ENCODE peak calls at places on chromosomes 16 and 17, in seven cellular contexts. W, V, Z, I, M, T and N are unnamed samples.

GRCh38 chr17:69516911-69517310 is 102.4 kb downstream of the MAP2K6 start:
- DNase-seq in W (no peak), V (no peak), Z (no peak), I (no peak), M (no peak), T (no peak), N (no peak)

GRCh38 chr16:77437859-77438258 is 3.0 kb upstream of the ADAMTS18 start:
- DNase-seq in W (no peak), V (no peak), Z (peak), I (no peak), M (no peak), T (no peak), N (no peak)

GRCh38 chr17:4850236-4850635 is 17.1 kb downstream of the MINK1 start:
- DNase-seq in W (no peak), V (peak), Z (no peak), I (no peak), M (no peak), T (no peak), N (no peak)

GRCh38 chr17:49197346-49197998 is 12.9 kb downstream of the GNGT2 start:
- DNase-seq in W (no peak), V (peak), Z (no peak), I (no peak), M (no peak), T (no peak), N (no peak)

GRCh38 chr16:84599528-84600202 is 18.2 kb downstream of the COTL1 start:
- DNase-seq in W (peak), V (no peak), Z (peak), I (peak), M (peak), T (no peak), N (no peak)

GRCh38 chr17:19304751-19305150 is 57.8 kb downstream of the B9D1 start:
- DNase-seq in W (no peak), V (no peak), Z (no peak), I (no peak), M (no peak), T (no peak), N (no peak)

GRCh38 chr16:76741623-76742022 is 449.4 kb upstream of the MON1B start:
- DNase-seq in W (no peak), V (no peak), Z (no peak), I (no peak), M (no peak), T (no peak), N (no peak)

GRCh38 chr16:5633845-5634440 is 536.3 kb upstream of the EEF2KMT start:
- DNase-seq in W (no peak), V (no peak), Z (peak), I (no peak), M (peak), T (no peak), N (no peak)

GRCh38 chr16:55184619-55185018 is 139.4 kb upstream of the IRX6 start:
- DNase-seq in W (no peak), V (no peak), Z (no peak), I (no peak), M (no peak), T (no peak), N (no peak)

GRCh38 chr17:57975044-57975443 is 13.0 kb downstream of the VEZF1 start:
- DNase-seq in W (no peak), V (no peak), Z (no peak), I (no peak), M (peak), T (no peak), N (no peak)

GRCh38 chr17:40473573-40474365 is 27.7 kb downstream of the TNS4 start:
- DNase-seq in W (no peak), V (no peak), Z (no peak), I (no peak), M (no peak), T (no peak), N (no peak)

GRCh38 chr16:70774261-70774660 is 26.7 kb downstream of the VAC14 start:
- DNase-seq in W (no peak), V (no peak), Z (no peak), I (no peak), M (no peak), T (no peak), N (no peak)

GRCh38 chr16:61323456-61323855 is 712.8 kb downstream of the CDH8 start:
- DNase-seq in W (no peak), V (no peak), Z (peak), I (no peak), M (no peak), T (no peak), N (no peak)

GRCh38 chr17:48352630-48353029 is 77.4 kb downstream of the SKAP1 start:
- DNase-seq in W (no peak), V (no peak), Z (no peak), I (no peak), M (peak), T (no peak), N (no peak)

GRCh38 chr16:54933281-54934150 is 2.9 kb downstream of the IRX5 start:
- DNase-seq in W (no peak), V (no peak), Z (no peak), I (no peak), M (no peak), T (no peak), N (no peak)

GRCh38 chr16:86044241-86044671 is 145.3 kb downstream of the IRF8 start:
- DNase-seq in W (peak), V (no peak), Z (peak), I (peak), M (peak), T (no peak), N (no peak)

GRCh38 chr17:39167492-39167891 is 1.5 kb upstream of the ARL5C start:
- DNase-seq in W (no peak), V (no peak), Z (no peak), I (no peak), M (no peak), T (no peak), N (no peak)

GRCh38 chr17:70447588-70447987 is 278.3 kb downstream of the KCNJ2 start:
- DNase-seq in W (no peak), V (no peak), Z (no peak), I (no peak), M (no peak), T (no peak), N (no peak)

GRCh38 chr16:53152321-53152720 is 97.5 kb downstream of the CHD9 start:
- DNase-seq in W (no peak), V (no peak), Z (no peak), I (no peak), M (peak), T (peak), N (no peak)

GRCh38 chr16:63512910-63513309 is 1476.7 kb upstream of the CDH8 start:
- DNase-seq in W (no peak), V (no peak), Z (no peak), I (no peak), M (no peak), T (no peak), N (no peak)

GRCh38 chr17:76491271-76492184 is 9.7 kb downstream of the RHBDF2 start:
- DNase-seq in W (no peak), V (no peak), Z (no peak), I (no peak), M (no peak), T (no peak), N (no peak)

GRCh38 chr17:17495448-17496188 is 577 bp downstream of the RASD1 start:
- DNase-seq in W (peak), V (no peak), Z (peak), I (no peak), M (peak), T (peak), N (no peak)

GRCh38 chr16:31265329-31266245 is 5.8 kb downstream of the ITGAM start:
- DNase-seq in W (peak), V (peak), Z (peak), I (no peak), M (peak), T (peak), N (no peak)

GRCh38 chr17:63382826-63383225 is 63.3 kb downstream of the CYB561 start:
- DNase-seq in W (no peak), V (no peak), Z (no peak), I (no peak), M (peak), T (no peak), N (no peak)

GRCh38 chr16:49021136-49021535 is 260.5 kb downstream of the CBLN1 start:
- DNase-seq in W (no peak), V (no peak), Z (no peak), I (no peak), M (peak), T (no peak), N (no peak)

GRCh38 chr16:56041556-56042140 is 149.6 kb upstream of the GNAO1 start:
- DNase-seq in W (no peak), V (peak), Z (peak), I (no peak), M (no peak), T (no peak), N (no peak)

GRCh38 chr17:48637323-48638260 is 11.4 kb upstream of the HOXB9 start:
- DNase-seq in W (no peak), V (no peak), Z (no peak), I (peak), M (peak), T (no peak), N (no peak)

GRCh38 chr17:81253358-81254131 is 14.4 kb downstream of the NDUFAF8 start:
- DNase-seq in W (peak), V (no peak), Z (peak), I (no peak), M (peak), T (no peak), N (no peak)

GRCh38 chr17:13508916-13509315 is 92.8 kb downstream of the HS3ST3A1 start:
- DNase-seq in W (no peak), V (no peak), Z (no peak), I (no peak), M (no peak), T (no peak), N (no peak)

GRCh38 chr17:50871369-50871768 is 5.2 kb upstream of the TOB1 start:
- DNase-seq in W (peak), V (no peak), Z (no peak), I (no peak), M (no peak), T (no peak), N (no peak)

GRCh38 chr17:50265690-50266306 is 8.5 kb upstream of the TMEM92 start:
- DNase-seq in W (no peak), V (peak), Z (no peak), I (no peak), M (no peak), T (peak), N (no peak)

GRCh38 chr16:67969286-67970039 is 1.0 kb upstream of the SLC12A4 start:
- DNase-seq in W (no peak), V (no peak), Z (no peak), I (no peak), M (no peak), T (no peak), N (no peak)

GRCh38 chr16:81581107-81581506 is 136.5 kb downstream of the CMIP start:
- DNase-seq in W (no peak), V (peak), Z (no peak), I (no peak), M (no peak), T (peak), N (no peak)

GRCh38 chr16:15672514-15673167 is 22.6 kb downstream of the NDE1 start:
- DNase-seq in W (peak), V (peak), Z (peak), I (peak), M (peak), T (peak), N (peak)

GRCh38 chr17:9472541-9472940 is 103.1 kb downstream of the STX8 start:
- DNase-seq in W (no peak), V (no peak), Z (no peak), I (no peak), M (peak), T (peak), N (no peak)

GRCh38 chr17:45763182-45763581 is 20.9 kb upstream of the CRHR1 start:
- DNase-seq in W (no peak), V (no peak), Z (no peak), I (no peak), M (no peak), T (no peak), N (no peak)

GRCh38 chr17:79929257-79930076 is 90.2 kb upstream of the CBX4 start:
- DNase-seq in W (no peak), V (no peak), Z (no peak), I (no peak), M (no peak), T (no peak), N (no peak)

GRCh38 chr17:79931517-79932309 is 92.5 kb upstream of the CBX4 start:
- DNase-seq in W (no peak), V (no peak), Z (no peak), I (no peak), M (peak), T (no peak), N (no peak)

GRCh38 chr17:79930077-79930785 is 91.0 kb upstream of the CBX4 start:
- DNase-seq in W (no peak), V (no peak), Z (peak), I (no peak), M (no peak), T (no peak), N (no peak)

GRCh38 chr17:79932446-79932845 is 93.2 kb upstream of the CBX4 start:
- DNase-seq in W (no peak), V (no peak), Z (no peak), I (no peak), M (no peak), T (no peak), N (no peak)

GRCh38 chr17:79930786-79931516 is 91.7 kb upstream of the CBX4 start:
- DNase-seq in W (no peak), V (no peak), Z (no peak), I (no peak), M (no peak), T (no peak), N (no peak)
- H3K4me3 ChIP-seq in W (no peak), V (no peak), Z (peak), I (no peak), M (no peak), T (no peak), N (no peak)

GRCh38 chr17:79135011-79135410 is 60.4 kb downstream of the ENGASE start:
- DNase-seq in W (no peak), V (no peak), Z (no peak), I (no peak), M (no peak), T (no peak), N (no peak)

GRCh38 chr17:79137791-79138190 is 63.2 kb downstream of the ENGASE start:
- DNase-seq in W (no peak), V (no peak), Z (no peak), I (no peak), M (no peak), T (no peak), N (no peak)

GRCh38 chr17:79137015-79137770 is 62.6 kb downstream of the ENGASE start:
- DNase-seq in W (no peak), V (no peak), Z (no peak), I (no peak), M (no peak), T (no peak), N (no peak)

GRCh38 chr17:79135628-79136405 is 61.2 kb downstream of the ENGASE start:
- DNase-seq in W (no peak), V (no peak), Z (no peak), I (no peak), M (no peak), T (no peak), N (no peak)

DNA sequence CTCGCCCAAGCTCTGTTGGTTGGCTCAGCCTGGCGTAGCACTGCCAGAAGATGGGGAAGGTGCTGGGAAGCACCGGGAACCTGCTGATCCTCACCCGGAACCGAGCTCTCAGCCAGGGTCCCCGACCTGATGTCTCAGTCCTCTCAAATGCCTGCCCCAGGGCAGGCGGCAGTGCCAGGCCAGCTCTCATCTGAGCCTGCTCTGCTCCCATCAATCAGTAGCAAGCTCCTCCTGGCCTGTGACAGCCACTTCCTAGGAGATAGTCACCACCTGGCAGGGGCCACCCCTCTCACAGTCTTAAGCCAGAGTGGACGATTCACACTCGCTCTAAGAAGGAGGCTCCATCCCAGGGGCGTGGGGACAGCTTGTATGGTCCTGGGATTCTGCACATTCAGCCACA is 62.0 kb downstream of the ENGASE start:
- DNase-seq in W (no peak), V (no peak), Z (no peak), I (no peak), M (no peak), T (no peak), N (no peak)
- TF ChIP-seq CTCF in W (no peak), V (no peak), Z (no peak), I (no peak), M (no peak), T (no peak), N (no peak)

GRCh38 chr17:32342603-32343325 is 791 bp upstream of the C17orf75 start:
- DNase-seq in W (no peak), V (no peak), Z (no peak), I (no peak), M (no peak), T (peak), N (no peak)
- H3K4me3 ChIP-seq in W (no peak), V (peak), Z (peak), I (no peak), M (no peak), T (no peak), N (peak)

DNA sequence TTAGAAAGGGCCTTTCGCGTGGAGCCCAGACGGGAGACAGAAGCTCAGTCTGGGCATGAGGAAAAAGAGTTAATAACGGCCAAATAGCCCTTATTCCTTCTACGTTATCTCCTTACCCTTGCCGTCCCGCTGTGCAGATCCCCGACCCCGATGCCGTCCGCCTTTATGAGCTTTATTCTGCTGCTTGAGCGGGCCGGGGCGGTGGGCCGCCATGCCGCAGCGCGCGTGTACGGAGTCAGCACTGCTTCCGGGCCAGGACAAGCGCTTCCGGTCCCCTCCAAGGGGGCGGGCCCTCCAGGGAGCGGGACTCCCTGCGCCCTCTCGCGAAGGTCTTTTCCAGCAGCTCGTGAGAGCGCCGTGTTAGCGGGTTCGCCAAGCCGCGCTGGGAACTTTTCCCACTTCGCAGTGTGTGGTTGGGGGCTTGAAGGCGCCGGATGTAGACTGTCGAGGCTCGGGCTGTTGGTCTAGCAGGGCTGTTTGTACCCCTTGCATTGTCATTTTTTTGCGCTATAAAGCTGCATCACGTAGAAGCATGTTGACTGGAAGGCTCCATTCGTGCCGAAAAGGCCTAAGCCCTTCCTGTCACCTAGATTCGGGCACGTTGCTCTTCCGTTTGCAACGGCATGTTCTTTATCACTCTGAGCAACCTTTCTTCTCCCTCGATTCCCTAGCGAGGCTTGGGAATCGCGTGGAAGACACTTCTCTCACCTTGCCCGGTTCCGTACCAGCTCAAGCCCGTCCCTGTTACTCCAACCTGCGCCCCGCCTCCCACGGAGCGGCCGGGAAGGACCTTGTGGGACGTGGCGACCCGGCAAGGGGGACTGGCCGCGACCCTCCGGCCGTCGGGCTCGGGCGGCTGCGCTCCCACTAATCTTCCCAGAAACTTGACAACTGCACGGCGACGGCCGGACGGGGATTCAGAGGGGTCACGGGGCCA is at the start of gene TSR1:
- DNase-seq in W (peak), V (peak), Z (peak), I (peak), M (peak), T (peak), N (peak)
- TF ChIP-seq CTCF in W (peak), V (peak), Z (peak), I (peak), M (peak), T (no peak), N (no peak)

GRCh38 chr16:3186946-3187690 is 886 bp upstream of the OR1F1 start:
- DNase-seq in W (no peak), V (no peak), Z (no peak), I (no peak), M (no peak), T (no peak), N (no peak)

GRCh38 chr16:3179651-3180050 is 8.4 kb upstream of the OR1F1 start:
- DNase-seq in W (no peak), V (no peak), Z (no peak), I (no peak), M (no peak), T (no peak), N (no peak)

GRCh38 chr16:3182608-3183444 is 5.2 kb upstream of the OR1F1 start:
- DNase-seq in W (peak), V (no peak), Z (peak), I (no peak), M (peak), T (no peak), N (no peak)

GRCh38 chr16:3180445-3180878 is 7.5 kb upstream of the OR1F1 start:
- DNase-seq in W (no peak), V (no peak), Z (peak), I (no peak), M (no peak), T (no peak), N (no peak)

GRCh38 chr16:3183445-3184139 is 4.4 kb upstream of the OR1F1 start:
- DNase-seq in W (no peak), V (no peak), Z (no peak), I (no peak), M (no peak), T (no peak), N (no peak)
- H3K4me3 ChIP-seq in W (peak), V (peak), Z (peak), I (peak), M (peak), T (no peak), N (peak)

DNA sequence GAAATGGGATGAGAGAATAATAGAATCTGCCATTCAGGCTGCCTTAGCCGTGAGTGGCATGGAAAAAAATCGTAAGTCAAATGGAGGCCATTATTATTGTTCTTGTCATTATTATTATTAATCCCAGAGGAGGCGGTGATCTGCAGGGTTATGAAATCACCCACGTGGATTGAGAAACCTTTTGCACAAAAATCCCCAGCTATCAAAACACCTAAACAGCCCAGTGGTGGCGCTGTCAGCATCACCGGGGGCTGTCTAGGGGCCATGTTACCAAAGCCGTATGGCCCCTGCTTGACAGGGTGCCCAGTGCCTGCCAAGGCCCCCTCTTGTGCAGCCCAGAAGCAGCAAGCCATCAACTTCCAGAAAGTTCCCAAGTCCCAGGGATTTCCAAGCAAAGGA is 25.2 kb downstream of the CNGB1 start:
- DNase-seq in W (no peak), V (no peak), Z (no peak), I (no peak), M (no peak), T (no peak), N (no peak)
- TF ChIP-seq CTCF in W (no peak), V (no peak), Z (peak), I (peak), M (peak), T (no peak), N (no peak)